ENCODE peak calls at places on chromosomes 13 and 19, in six cellular contexts. G is GM12864, A is astrocyte of the spinal cord, V is endodermal cell, N is mammary epithelial cell, S is right lobe of liver. O is an unnamed sample.

GRCh38 chr13:101325423-101325822 is 90.9 kb downstream of the NALCN start:
- DNase-seq in G (no peak), A (no peak), V (no peak), S (no peak), N (no peak), O (no peak)

GRCh38 chr19:45794627-45795026 is 2.0 kb upstream of the DMWD start:
- DNase-seq in S (no peak), A (no peak), G (no peak), N (no peak), V (no peak), O (no peak)

GRCh38 chr13:26457212-26457611 is 100.3 kb upstream of the WASF3 start:
- DNase-seq in A (no peak), S (no peak), G (no peak), V (no peak), N (peak), O (no peak)

GRCh38 chr19:21451187-21451586 is 54.2 kb upstream of the ZNF429 start:
- DNase-seq in S (no peak), G (no peak), V (no peak), N (no peak), A (no peak), O (no peak)

GRCh38 chr13:51601601-51602348 is 17.5 kb downstream of the WDFY2 start:
- DNase-seq in A (no peak), S (no peak), G (no peak), N (no peak), V (no peak), O (no peak)

GRCh38 chr19:55255618-55256423 is 3.0 kb downstream of the PPP6R1 start:
- DNase-seq in S (no peak), G (no peak), V (no peak), N (peak), A (no peak), O (no peak)

GRCh38 chr19:45922281-45922680 is 7.7 kb upstream of the NANOS2 start:
- DNase-seq in A (no peak), G (no peak), V (peak), N (no peak), S (no peak), O (no peak)

GRCh38 chr19:30162718-30163117 is 209.5 kb upstream of the ZNF536 start:
- DNase-seq in V (no peak), G (no peak), N (no peak), A (no peak), S (no peak), O (no peak)

GRCh38 chr19:38889803-38890202 is 9.6 kb downstream of the SIRT2 start:
- DNase-seq in V (peak), G (no peak), S (no peak), A (no peak), N (no peak), O (no peak)

GRCh38 chr13:34410653-34411052 is 531.4 kb upstream of the NBEA start:
- DNase-seq in V (no peak), S (no peak), A (no peak), N (no peak), G (no peak), O (no peak)

GRCh38 chr19:35268546-35269424 is at the start of gene USF2:
- DNase-seq in V (peak), A (peak), N (peak), S (peak), G (no peak), O (no peak)

GRCh38 chr19:44202470-44202869 is 9.9 kb upstream of the ZNF227 start:
- DNase-seq in A (no peak), S (no peak), G (no peak), V (no peak), N (peak), O (no peak)

GRCh38 chr13:45623516-45624090 is 8.1 kb upstream of the ERICH6B start:
- DNase-seq in G (peak), V (no peak), N (no peak), S (no peak), A (peak), O (no peak)

GRCh38 chr13:110302154-110302553 is 4.8 kb downstream of the COL4A1 start:
- DNase-seq in S (no peak), G (no peak), V (peak), N (no peak), A (no peak), O (no peak)

GRCh38 chr13:39655569-39656324 is at the start of gene COG6:
- DNase-seq in S (peak), N (peak), G (peak), A (peak), V (peak), O (peak)
- TF ChIP-seq CTCF in S (no peak), N (peak), G (peak), A (no peak), V (peak), O (peak)

GRCh38 chr13:98044301-98044700 is 90.8 kb downstream of the IPO5 start:
- DNase-seq in A (no peak), N (peak), V (peak), S (no peak), G (no peak), O (no peak)
- H3K4me3 ChIP-seq in A (no peak), N (no peak), V (no peak), S (no peak), G (no peak), O (no peak)

GRCh38 chr19:7632340-7633203 is 947 bp downstream of the PCP2 start:
- DNase-seq in G (no peak), N (no peak), A (no peak), S (no peak), V (no peak), O (no peak)
- TF ChIP-seq CTCF in G (no peak), N (no peak), A (no peak), S (no peak), V (no peak), O (no peak)

GRCh38 chr19:13007292-13008045 is 12.2 kb downstream of the NFIX start:
- DNase-seq in G (no peak), N (peak), A (no peak), S (no peak), V (no peak), O (no peak)
- H3K4me3 ChIP-seq in G (no peak), N (no peak), A (no peak), S (no peak), V (no peak), O (no peak)

DNA sequence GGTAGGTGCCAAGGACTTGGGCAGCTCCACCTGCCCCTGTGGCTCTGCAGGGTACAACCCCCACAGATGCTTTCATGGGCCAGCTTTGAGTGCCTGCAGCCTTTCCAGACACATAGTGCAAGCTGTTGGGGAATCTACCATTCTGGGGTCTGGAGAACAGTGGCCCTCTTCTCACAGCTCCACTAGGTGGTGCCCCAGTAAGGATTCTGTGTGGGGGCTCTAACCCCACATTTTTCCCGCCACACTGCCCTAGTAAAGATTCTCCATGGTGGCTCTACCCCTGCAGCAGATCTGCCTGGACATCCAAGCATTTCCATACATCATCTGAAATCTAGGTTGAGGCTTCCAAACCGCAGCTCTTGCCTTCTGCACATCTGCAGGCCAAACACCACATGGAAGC is 149.7 kb upstream of the FNDC3A start:
- DNase-seq in G (no peak), A (no peak), S (no peak), N (no peak), V (no peak), O (no peak)
- TF ChIP-seq CTCF in G (no peak), A (no peak), S (no peak), N (no peak), V (no peak), O (no peak)

DNA sequence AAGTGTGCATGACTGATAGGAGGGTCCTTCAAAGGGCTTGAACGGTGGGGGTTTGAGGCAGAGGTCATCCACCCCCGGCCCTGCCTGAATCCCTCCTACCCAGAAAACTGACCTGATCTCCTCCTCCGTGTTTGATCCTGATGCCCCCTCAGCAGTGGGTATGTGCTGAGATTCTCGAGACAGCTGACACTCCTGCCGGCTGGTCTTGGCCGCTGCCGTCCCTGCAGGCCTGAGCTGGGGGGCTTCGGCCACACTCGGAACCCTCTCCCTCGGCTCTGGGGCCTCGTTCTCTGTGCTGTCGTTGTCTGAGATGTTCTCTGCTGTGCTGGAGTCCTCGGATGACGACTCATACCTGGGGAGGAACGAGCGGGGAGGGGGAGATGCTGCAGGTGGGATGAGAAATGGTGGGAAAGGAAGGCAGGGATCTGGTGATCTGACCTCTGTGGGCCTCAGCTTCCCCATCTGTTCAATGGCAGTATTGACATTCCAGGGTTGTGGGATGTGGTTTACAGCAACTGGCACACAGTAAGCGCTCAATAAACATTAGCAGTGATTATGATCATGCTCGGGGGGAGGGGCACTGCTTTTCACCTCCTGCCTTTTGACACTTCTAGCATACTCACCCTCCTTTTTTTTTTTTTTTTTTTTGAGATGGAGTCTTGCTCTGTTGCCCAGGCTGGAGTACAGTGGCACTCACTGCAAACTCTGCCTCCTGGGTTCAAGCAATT is 20.7 kb downstream of the KANK2 start:
- DNase-seq in N (no peak), S (no peak), V (no peak), G (no peak), A (no peak), O (no peak)
- H3K4me3 ChIP-seq in N (no peak), S (no peak), V (no peak), G (no peak), A (no peak), O (no peak)

GRCh38 chr13:28459911-28460310 is 35.0 kb downstream of the FLT1 start:
- DNase-seq in G (no peak), A (no peak), N (no peak), S (no peak), V (no peak), O (no peak)

GRCh38 chr13:28466151-28466550 is 28.8 kb downstream of the FLT1 start:
- DNase-seq in A (no peak), S (no peak), V (no peak), G (no peak), N (no peak), O (no peak)

GRCh38 chr13:28464861-28465260 is 30.1 kb downstream of the FLT1 start:
- DNase-seq in V (no peak), A (no peak), N (no peak), G (no peak), S (no peak), O (no peak)

GRCh38 chr13:28467034-28467433 is 27.9 kb downstream of the FLT1 start:
- DNase-seq in A (no peak), V (no peak), S (no peak), N (no peak), G (no peak), O (no peak)

GRCh38 chr13:28463481-28463880 is 31.4 kb downstream of the FLT1 start:
- DNase-seq in S (no peak), V (no peak), N (no peak), G (no peak), A (no peak), O (no peak)
- TF ChIP-seq CTCF in S (no peak), V (no peak), N (no peak), G (no peak), A (no peak), O (no peak)

DNA sequence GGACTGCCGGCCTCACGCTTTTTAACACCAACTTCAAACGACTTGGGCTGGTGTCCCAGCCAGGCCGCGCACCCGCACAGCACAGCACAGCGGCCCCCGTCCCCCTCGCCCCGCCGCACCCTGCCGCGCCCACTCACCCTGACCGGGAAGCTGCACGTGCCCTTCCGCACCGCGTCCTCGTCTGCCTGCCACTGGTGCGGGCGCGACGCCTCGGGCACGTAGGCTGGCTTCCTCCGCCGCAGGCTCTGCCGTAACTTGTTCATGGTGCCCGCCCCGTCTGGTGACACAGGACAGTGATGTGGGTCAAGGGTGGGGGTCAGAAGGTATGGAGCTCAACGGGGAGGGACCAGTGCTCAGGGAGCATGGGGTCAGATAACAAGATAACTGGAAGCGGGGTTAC is 6.2 kb downstream of the NUMBL start:
- DNase-seq in V (no peak), G (no peak), A (no peak), S (no peak), N (no peak), O (no peak)
- H3K4me3 ChIP-seq in V (no peak), G (no peak), A (no peak), S (no peak), N (no peak), O (no peak)